ENCODE peak calls at places on chromosomes 13 and 19, in seven cellular contexts. Q is IMR-90, M is H9, N is mesendoderm, H is neuronal stem cell, A is H1, C is mesenchymal stem cell. J is an unnamed sample.

GRCh38 chr19:17719730-17720486 is 628 bp downstream of the MAP1S start:
- DNase-seq in Q (no peak), M (no peak), N (no peak), H (no peak), A (no peak), C (no peak), J (peak)

GRCh38 chr13:25752957-25753540 is 298.8 kb downstream of the SHISA2 start:
- DNase-seq in Q (peak), M (no peak), N (no peak), H (no peak), A (no peak), C (peak), J (no peak)

GRCh38 chr13:112161441-112162301 is 94.7 kb downstream of the SOX1 start:
- DNase-seq in Q (no peak), M (peak), N (peak), H (peak), A (peak), C (no peak), J (no peak)

GRCh38 chr13:79815041-79815440 is 334.1 kb downstream of the NDFIP2 start:
- DNase-seq in Q (no peak), M (no peak), N (no peak), H (no peak), A (no peak), C (no peak), J (no peak)

GRCh38 chr19:41554902-41555301 is 21.1 kb upstream of the CEACAM21 start:
- DNase-seq in Q (no peak), M (no peak), N (no peak), H (no peak), A (no peak), C (peak), J (no peak)

GRCh38 chr13:61350351-61350750 is 65.3 kb downstream of the PCDH20 start:
- DNase-seq in Q (no peak), M (no peak), N (no peak), H (no peak), A (no peak), C (no peak), J (no peak)

GRCh38 chr13:83182845-83183244 is 699.4 kb downstream of the SLITRK1 start:
- DNase-seq in Q (no peak), M (peak), N (no peak), H (no peak), A (no peak), C (no peak), J (no peak)

GRCh38 chr19:10134040-10134439 is 14.3 kb upstream of the EIF3G start:
- DNase-seq in Q (no peak), M (no peak), N (no peak), H (no peak), A (no peak), C (no peak), J (no peak)

GRCh38 chr19:36837902-36838783 is at the start of gene ZNF790:
- DNase-seq in Q (peak), M (peak), N (peak), H (peak), A (no peak), C (peak), J (peak)

GRCh38 chr13:31207630-31208549 is 8.1 kb downstream of the B3GLCT start:
- DNase-seq in Q (peak), M (no peak), N (no peak), H (no peak), A (no peak), C (no peak), J (no peak)

GRCh38 chr19:588093-588742 is 1.5 kb upstream of the HCN2 start:
- DNase-seq in Q (peak), M (peak), N (peak), H (peak), A (peak), C (peak), J (peak)

GRCh38 chr19:33580026-33580644 is 41.6 kb upstream of the CHST8 start:
- DNase-seq in Q (no peak), M (no peak), N (no peak), H (no peak), A (no peak), C (no peak), J (no peak)

GRCh38 chr19:1514295-1514661 is 1.5 kb upstream of the ADAMTSL5 start:
- DNase-seq in Q (no peak), M (no peak), N (no peak), H (no peak), A (no peak), C (no peak), J (no peak)

GRCh38 chr13:40127925-40128324 is 472.5 kb downstream of the COG6 start:
- DNase-seq in Q (no peak), M (no peak), N (no peak), H (no peak), A (no peak), C (no peak), J (no peak)

GRCh38 chr13:22454586-22454985 is 726.2 kb upstream of the SGCG start:
- DNase-seq in Q (no peak), M (peak), N (peak), H (no peak), A (peak), C (peak), J (no peak)

GRCh38 chr19:56111601-56112312 is 9.3 kb downstream of the ZNF787 start:
- DNase-seq in Q (no peak), M (no peak), N (no peak), H (no peak), A (no peak), C (no peak), J (no peak)

GRCh38 chr13:69565334-69565733 is 542.3 kb upstream of the ATXN8OS start:
- DNase-seq in Q (no peak), M (peak), N (peak), H (no peak), A (no peak), C (peak), J (peak)

GRCh38 chr19:28234637-28235036 is 978.3 kb downstream of the UQCRFS1 start:
- DNase-seq in Q (no peak), M (no peak), N (peak), H (no peak), A (no peak), C (no peak), J (no peak)

GRCh38 chr13:45718063-45718462 is 15.9 kb downstream of the CBY2 start:
- DNase-seq in Q (peak), M (peak), N (peak), H (no peak), A (no peak), C (no peak), J (no peak)

GRCh38 chr13:36710396-36710795 is 36.6 kb downstream of the SERTM1 start:
- DNase-seq in Q (no peak), M (no peak), N (no peak), H (no peak), A (no peak), C (no peak), J (peak)

GRCh38 chr19:4370418-4371041 is 27.2 kb downstream of the MPND start:
- DNase-seq in Q (no peak), M (no peak), N (no peak), H (no peak), A (no peak), C (no peak), J (no peak)

GRCh38 chr13:50244913-50245574 is 229.8 kb downstream of the KCNRG start:
- DNase-seq in Q (peak), M (no peak), N (peak), H (no peak), A (no peak), C (peak), J (no peak)

GRCh38 chr19:16258440-16258903 is 60.8 kb downstream of the AP1M1 start:
- DNase-seq in Q (no peak), M (no peak), N (no peak), H (no peak), A (no peak), C (no peak), J (no peak)

GRCh38 chr13:75415720-75416119 is 66.2 kb downstream of the TBC1D4 start:
- DNase-seq in Q (peak), M (no peak), N (no peak), H (no peak), A (no peak), C (peak), J (peak)

GRCh38 chr19:35977446-35978222 is 17.4 kb upstream of the SDHAF1 start:
- DNase-seq in Q (no peak), M (peak), N (peak), H (no peak), A (no peak), C (no peak), J (no peak)

GRCh38 chr13:20703785-20704458 is 423 bp downstream of the IL17D start:
- DNase-seq in Q (peak), M (peak), N (peak), H (peak), A (no peak), C (peak), J (peak)

GRCh38 chr19:19956431-19957075 is 55.8 kb downstream of the ZNF93 start:
- DNase-seq in Q (no peak), M (peak), N (peak), H (peak), A (peak), C (no peak), J (peak)

GRCh38 chr19:1840541-1841115 is 7.7 kb downstream of the REXO1 start:
- DNase-seq in Q (no peak), M (no peak), N (no peak), H (no peak), A (no peak), C (no peak), J (no peak)

GRCh38 chr13:27035892-27036235 is 135.7 kb downstream of the USP12 start:
- DNase-seq in Q (peak), M (peak), N (no peak), H (no peak), A (no peak), C (peak), J (peak)

GRCh38 chr19:10544753-10545251 is 1.1 kb downstream of the ATG4D start:
- DNase-seq in Q (no peak), M (no peak), N (no peak), H (no peak), A (no peak), C (no peak), J (no peak)

GRCh38 chr13:76229281-76229680 is 593.2 kb downstream of the LMO7 start:
- DNase-seq in Q (no peak), M (no peak), N (no peak), H (no peak), A (no peak), C (no peak), J (no peak)

GRCh38 chr19:16822648-16823047 is 6.5 kb upstream of the SIN3B start:
- DNase-seq in Q (no peak), M (no peak), N (peak), H (no peak), A (no peak), C (peak), J (peak)

GRCh38 chr13:84870190-84870589 is 929.0 kb downstream of the SLITRK6 start:
- DNase-seq in Q (no peak), M (peak), N (peak), H (no peak), A (no peak), C (no peak), J (no peak)

GRCh38 chr19:5282926-5283325 is 57.7 kb downstream of the PTPRS start:
- DNase-seq in Q (no peak), M (no peak), N (no peak), H (no peak), A (no peak), C (no peak), J (no peak)

GRCh38 chr13:110458594-110459365 is 102.7 kb downstream of the RAB20 start:
- DNase-seq in Q (no peak), M (no peak), N (no peak), H (no peak), A (no peak), C (no peak), J (no peak)

GRCh38 chr19:47280183-47280797 is 5.6 kb downstream of the INAFM1 start:
- DNase-seq in Q (no peak), M (peak), N (peak), H (no peak), A (no peak), C (peak), J (peak)

GRCh38 chr19:5191091-5191490 is 149.5 kb downstream of the PTPRS start:
- DNase-seq in Q (no peak), M (no peak), N (peak), H (no peak), A (no peak), C (peak), J (peak)

GRCh38 chr19:34148672-34149185 is 23.6 kb upstream of the LSM14A start:
- DNase-seq in Q (no peak), M (no peak), N (no peak), H (no peak), A (no peak), C (no peak), J (no peak)

GRCh38 chr13:49308104-49308875 is 60.6 kb downstream of the CDADC1 start:
- DNase-seq in Q (peak), M (no peak), N (no peak), H (no peak), A (no peak), C (no peak), J (peak)

GRCh38 chr19:14059093-14059480 is 2.8 kb downstream of the PALM3 start:
- DNase-seq in Q (no peak), M (peak), N (no peak), H (peak), A (no peak), C (no peak), J (no peak)
- H3K18ac ChIP-seq in Q (no peak), M (no peak), N (no peak), H (peak), A (no peak), C (no peak), J (no peak)

DNA sequence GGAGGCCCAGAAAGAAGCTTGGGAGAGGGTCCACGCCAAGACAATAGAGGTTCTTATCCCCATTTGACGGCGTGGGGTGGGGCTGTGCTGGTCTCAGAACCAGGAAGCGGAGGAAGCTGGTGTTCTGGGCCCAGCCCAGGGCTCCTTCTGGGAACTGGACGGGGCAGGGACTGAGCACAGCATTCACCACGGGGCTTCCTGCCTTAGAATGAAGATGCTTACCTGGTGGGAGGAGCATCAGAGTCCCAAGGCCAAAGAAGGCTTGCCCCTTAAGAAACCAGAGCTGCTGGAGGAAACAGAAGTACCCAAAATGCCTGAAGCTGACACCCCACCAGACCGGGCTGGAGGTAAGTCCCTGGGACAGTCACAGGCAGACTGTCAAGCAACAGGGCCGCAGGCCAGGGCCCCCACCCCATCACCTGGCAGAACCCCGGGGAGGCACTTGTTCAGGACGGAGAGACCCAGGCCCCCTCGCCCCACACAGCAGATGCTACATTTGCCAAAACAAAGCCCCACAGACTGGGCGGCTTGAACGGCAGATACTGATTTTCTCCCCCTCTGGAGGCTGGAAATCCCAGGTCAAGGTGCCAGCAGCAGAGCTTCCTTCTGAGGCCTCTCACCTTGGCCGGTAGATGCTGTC is 17.8 kb upstream of the IGLON5 start:
- DNase-seq in Q (no peak), M (peak), N (peak), H (no peak), A (no peak), C (no peak), J (no peak)
- H3K18ac ChIP-seq in Q (no peak), M (peak), N (peak), H (peak), A (peak), C (no peak), J (no peak)

GRCh38 chr13:103078145-103078544 is 11.9 kb upstream of the SLC10A2 start:
- DNase-seq in Q (no peak), M (no peak), N (no peak), H (no peak), A (no peak), C (no peak), J (no peak)

GRCh38 chr13:103081435-103081834 is 15.2 kb upstream of the SLC10A2 start:
- DNase-seq in Q (no peak), M (no peak), N (no peak), H (no peak), A (no peak), C (no peak), J (no peak)
- H3K18ac ChIP-seq in Q (no peak), M (no peak), N (no peak), H (no peak), A (no peak), C (no peak), J (no peak)

DNA sequence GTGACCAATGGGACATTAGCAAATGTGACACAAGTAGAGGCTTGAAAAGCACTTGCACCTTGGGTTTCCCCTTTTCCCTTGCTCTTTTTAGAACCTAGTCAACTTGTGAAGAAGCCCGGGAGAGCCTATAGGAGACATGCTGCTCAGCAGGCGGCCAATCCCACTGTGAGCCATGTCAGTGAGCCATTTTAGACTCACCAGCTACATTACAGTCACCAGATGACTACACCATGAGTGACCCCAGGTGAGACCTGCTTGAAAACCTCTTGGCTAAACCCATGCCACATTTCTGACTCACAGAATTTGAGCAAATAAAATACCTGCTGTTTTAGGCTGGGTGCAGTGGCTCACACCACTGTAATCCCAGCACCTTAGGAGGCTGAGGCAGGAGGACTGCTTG is 317.5 kb downstream of the KLF12 start:
- DNase-seq in Q (no peak), M (no peak), N (no peak), H (no peak), A (no peak), C (no peak), J (no peak)
- H3K18ac ChIP-seq in Q (no peak), M (no peak), N (no peak), H (no peak), A (no peak), C (no peak), J (no peak)

GRCh38 chr19:43488179-43488578 is 16.4 kb downstream of the PHLDB3 start:
- DNase-seq in Q (no peak), M (no peak), N (no peak), H (no peak), A (no peak), C (no peak), J (no peak)

GRCh38 chr19:43489310-43489709 is 15.2 kb downstream of the PHLDB3 start:
- DNase-seq in Q (no peak), M (no peak), N (no peak), H (no peak), A (no peak), C (no peak), J (no peak)

GRCh38 chr19:43489979-43490599 is 14.5 kb downstream of the PHLDB3 start:
- DNase-seq in Q (no peak), M (no peak), N (no peak), H (no peak), A (no peak), C (no peak), J (no peak)

GRCh38 chr19:43483281-43483680 is 17.9 kb upstream of the LYPD3 start:
- DNase-seq in Q (no peak), M (no peak), N (no peak), H (no peak), A (no peak), C (no peak), J (peak)

GRCh38 chr19:43486412-43486811 is 18.1 kb downstream of the PHLDB3 start:
- DNase-seq in Q (no peak), M (no peak), N (no peak), H (no peak), A (no peak), C (no peak), J (no peak)
- H3K18ac ChIP-seq in Q (no peak), M (no peak), N (no peak), H (peak), A (no peak), C (no peak), J (no peak)

GRCh38 chr13:29501674-29502073 is 93.8 kb downstream of the SLC7A1 start:
- DNase-seq in Q (no peak), M (no peak), N (no peak), H (no peak), A (no peak), C (no peak), J (no peak)

GRCh38 chr13:29500426-29500825 is 95.1 kb downstream of the SLC7A1 start:
- DNase-seq in Q (no peak), M (no peak), N (no peak), H (no peak), A (no peak), C (no peak), J (no peak)

GRCh38 chr13:29503041-29503837 is 92.2 kb downstream of the SLC7A1 start:
- DNase-seq in Q (peak), M (peak), N (peak), H (no peak), A (peak), C (peak), J (peak)

GRCh38 chr13:29504691-29505090 is 90.8 kb downstream of the SLC7A1 start:
- DNase-seq in Q (no peak), M (no peak), N (no peak), H (no peak), A (no peak), C (no peak), J (no peak)

DNA sequence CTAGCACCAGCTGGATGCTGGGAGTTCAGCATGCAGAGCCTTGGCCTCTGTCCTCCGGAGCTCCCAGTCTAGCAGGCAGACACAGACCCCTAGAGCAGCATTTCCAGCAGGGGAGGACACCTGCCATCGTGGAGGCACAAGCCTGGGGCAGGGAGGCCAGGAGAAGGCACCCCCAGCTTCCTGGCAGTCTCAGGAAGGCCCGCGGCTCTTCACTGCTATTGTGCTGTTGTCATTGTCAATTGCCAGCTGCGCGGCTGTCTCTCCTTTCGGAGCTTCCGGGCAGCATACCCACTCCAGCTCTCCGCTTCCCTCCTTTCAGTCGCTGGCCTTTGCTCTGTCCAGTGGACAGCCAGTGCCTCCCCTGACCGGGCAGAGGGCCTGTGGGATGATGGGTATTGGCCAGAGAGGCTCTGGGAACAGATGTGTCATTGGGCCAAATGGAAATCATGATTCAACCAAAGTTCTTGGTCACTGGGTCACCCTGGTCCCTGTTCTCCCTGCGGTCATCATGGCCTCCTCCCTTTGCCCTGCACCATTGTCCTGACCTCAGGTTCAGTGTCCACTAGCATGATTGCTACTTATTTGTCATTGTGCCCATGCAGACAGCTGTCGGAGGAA is 93.0 kb downstream of the SLC7A1 start:
- DNase-seq in Q (no peak), M (no peak), N (no peak), H (no peak), A (no peak), C (no peak), J (no peak)
- H3K18ac ChIP-seq in Q (no peak), M (no peak), N (no peak), H (no peak), A (no peak), C (no peak), J (no peak)

DNA sequence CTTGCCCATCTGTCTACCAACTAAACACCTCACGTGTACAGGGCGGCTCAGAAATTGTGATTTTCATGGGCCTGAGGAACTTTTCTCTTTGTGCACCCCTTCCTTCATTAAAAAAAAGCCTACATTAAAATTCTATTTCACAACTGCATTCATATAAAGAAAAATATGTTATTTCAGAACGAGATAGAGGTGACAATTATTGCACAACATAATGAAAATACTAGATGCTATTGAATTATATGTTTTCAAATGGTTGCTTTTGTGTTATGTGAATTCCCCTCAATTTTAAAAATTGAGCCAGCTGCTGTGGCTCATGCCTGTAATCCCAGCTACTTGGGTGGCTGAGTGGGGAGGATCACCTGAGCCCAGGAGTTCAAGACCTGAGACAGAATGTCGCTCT is 5.2 kb downstream of the SLC1A6 start:
- DNase-seq in Q (no peak), M (no peak), N (no peak), H (no peak), A (no peak), C (no peak), J (no peak)
- H3K18ac ChIP-seq in Q (no peak), M (no peak), N (no peak), H (no peak), A (no peak), C (no peak), J (no peak)

GRCh38 chr13:63882052-63882451 is 2466.4 kb upstream of the PCDH20 start:
- DNase-seq in Q (no peak), M (no peak), N (no peak), H (no peak), A (no peak), C (no peak), J (no peak)

GRCh38 chr13:63880705-63881104 is 2465.1 kb upstream of the PCDH20 start:
- DNase-seq in Q (no peak), M (no peak), N (peak), H (no peak), A (no peak), C (no peak), J (no peak)
- H3K18ac ChIP-seq in Q (no peak), M (no peak), N (no peak), H (no peak), A (no peak), C (no peak), J (no peak)

J was measured in trophoblast cell.